ENCODE peak calls at places on chromosomes 6 and 20, in four cellular contexts. One of them, this sample, is unnamed.

GRCh38 chr6:129677634-129678325 is 32.2 kb downstream of the ARHGAP18 start:
- ATAC-seq in lower lobe of right lung: no peak
- ATAC-seq in activated CD4-positive, alpha-beta T cell treated with anti-CD3 and anti-CD28 coated beads for 36 hours: no peak
- ATAC-seq in pancreas: no peak
- ATAC-seq in this sample: no peak

GRCh38 chr6:45434401-45434741 is 56.6 kb upstream of the SUPT3H start:
- ATAC-seq in lower lobe of right lung: no peak
- ATAC-seq in activated CD4-positive, alpha-beta T cell treated with anti-CD3 and anti-CD28 coated beads for 36 hours: no peak
- ATAC-seq in pancreas: no peak
- ATAC-seq in this sample: no peak

GRCh38 chr20:57707849-57708693 is 1.7 kb downstream of the PMEPA1 start:
- ATAC-seq in lower lobe of right lung: no peak
- ATAC-seq in activated CD4-positive, alpha-beta T cell treated with anti-CD3 and anti-CD28 coated beads for 36 hours: no peak
- ATAC-seq in pancreas: no peak
- ATAC-seq in this sample: no peak

GRCh38 chr6:28633445-28634215 is 107.9 kb downstream of the GPX5 start:
- ATAC-seq in lower lobe of right lung: no peak
- ATAC-seq in activated CD4-positive, alpha-beta T cell treated with anti-CD3 and anti-CD28 coated beads for 36 hours: no peak
- ATAC-seq in pancreas: no peak
- ATAC-seq in this sample: no peak

GRCh38 chr20:34791289-34792020 is 34.0 kb downstream of the NCOA6 start:
- ATAC-seq in lower lobe of right lung: peak
- ATAC-seq in activated CD4-positive, alpha-beta T cell treated with anti-CD3 and anti-CD28 coated beads for 36 hours: no peak
- ATAC-seq in pancreas: peak
- ATAC-seq in this sample: no peak

GRCh38 chr20:33393609-33394008 is 7.7 kb downstream of the CDK5RAP1 start:
- ATAC-seq in lower lobe of right lung: no peak
- ATAC-seq in activated CD4-positive, alpha-beta T cell treated with anti-CD3 and anti-CD28 coated beads for 36 hours: no peak
- ATAC-seq in pancreas: no peak
- ATAC-seq in this sample: no peak

GRCh38 chr20:63453029-63453523 is 19.4 kb downstream of the KCNQ2 start:
- ATAC-seq in lower lobe of right lung: no peak
- ATAC-seq in activated CD4-positive, alpha-beta T cell treated with anti-CD3 and anti-CD28 coated beads for 36 hours: peak
- ATAC-seq in pancreas: no peak
- ATAC-seq in this sample: no peak

GRCh38 chr6:166851426-166851825 is 104.9 kb downstream of the RNASET2 start:
- ATAC-seq in lower lobe of right lung: no peak
- ATAC-seq in activated CD4-positive, alpha-beta T cell treated with anti-CD3 and anti-CD28 coated beads for 36 hours: no peak
- ATAC-seq in pancreas: no peak
- ATAC-seq in this sample: no peak

GRCh38 chr6:167441653-167442644 is 117.1 kb downstream of the TTLL2 start:
- ATAC-seq in lower lobe of right lung: peak
- ATAC-seq in activated CD4-positive, alpha-beta T cell treated with anti-CD3 and anti-CD28 coated beads for 36 hours: no peak
- ATAC-seq in pancreas: no peak
- ATAC-seq in this sample: no peak

GRCh38 chr6:13923527-13924145 is 1.1 kb upstream of the RNF182 start:
- ATAC-seq in lower lobe of right lung: no peak
- ATAC-seq in activated CD4-positive, alpha-beta T cell treated with anti-CD3 and anti-CD28 coated beads for 36 hours: peak
- ATAC-seq in pancreas: no peak
- ATAC-seq in this sample: no peak

GRCh38 chr6:84027340-84028183 is 6.0 kb upstream of the MRAP2 start:
- ATAC-seq in lower lobe of right lung: no peak
- ATAC-seq in activated CD4-positive, alpha-beta T cell treated with anti-CD3 and anti-CD28 coated beads for 36 hours: no peak
- ATAC-seq in pancreas: peak
- ATAC-seq in this sample: peak

GRCh38 chr6:42526616-42527015 is 37.2 kb upstream of the UBR2 start:
- ATAC-seq in lower lobe of right lung: no peak
- ATAC-seq in activated CD4-positive, alpha-beta T cell treated with anti-CD3 and anti-CD28 coated beads for 36 hours: no peak
- ATAC-seq in pancreas: no peak
- ATAC-seq in this sample: no peak

GRCh38 chr6:3628143-3628840 is 123.2 kb downstream of the PXDC1 start:
- ATAC-seq in lower lobe of right lung: no peak
- ATAC-seq in activated CD4-positive, alpha-beta T cell treated with anti-CD3 and anti-CD28 coated beads for 36 hours: no peak
- ATAC-seq in pancreas: peak
- ATAC-seq in this sample: no peak

GRCh38 chr6:117481926-117482239 is 591 bp upstream of the DCBLD1 start:
- ATAC-seq in lower lobe of right lung: no peak
- ATAC-seq in activated CD4-positive, alpha-beta T cell treated with anti-CD3 and anti-CD28 coated beads for 36 hours: peak
- ATAC-seq in pancreas: peak
- ATAC-seq in this sample: no peak

GRCh38 chr20:62551408-62552323 is 75.9 kb upstream of the GATA5 start:
- ATAC-seq in lower lobe of right lung: no peak
- ATAC-seq in activated CD4-positive, alpha-beta T cell treated with anti-CD3 and anti-CD28 coated beads for 36 hours: no peak
- ATAC-seq in pancreas: no peak
- ATAC-seq in this sample: no peak

GRCh38 chr6:149544646-149545257 is 1.1 kb downstream of the PPIL4 start:
- ATAC-seq in lower lobe of right lung: peak
- ATAC-seq in activated CD4-positive, alpha-beta T cell treated with anti-CD3 and anti-CD28 coated beads for 36 hours: peak
- ATAC-seq in pancreas: peak
- ATAC-seq in this sample: no peak

GRCh38 chr20:24648481-24648880 is 179.1 kb downstream of the SYNDIG1 start:
- ATAC-seq in lower lobe of right lung: no peak
- ATAC-seq in activated CD4-positive, alpha-beta T cell treated with anti-CD3 and anti-CD28 coated beads for 36 hours: no peak
- ATAC-seq in pancreas: no peak
- ATAC-seq in this sample: no peak

GRCh38 chr6:34071884-34072379 is 74.0 kb downstream of the GRM4 start:
- ATAC-seq in lower lobe of right lung: peak
- ATAC-seq in activated CD4-positive, alpha-beta T cell treated with anti-CD3 and anti-CD28 coated beads for 36 hours: no peak
- ATAC-seq in pancreas: no peak
- ATAC-seq in this sample: no peak

GRCh38 chr6:3220366-3220765 is 7.1 kb downstream of the TUBB2B start:
- ATAC-seq in lower lobe of right lung: no peak
- ATAC-seq in activated CD4-positive, alpha-beta T cell treated with anti-CD3 and anti-CD28 coated beads for 36 hours: no peak
- ATAC-seq in pancreas: no peak
- ATAC-seq in this sample: no peak

GRCh38 chr6:3334579-3334978 is 75.8 kb downstream of the PSMG4 start:
- ATAC-seq in lower lobe of right lung: peak
- ATAC-seq in activated CD4-positive, alpha-beta T cell treated with anti-CD3 and anti-CD28 coated beads for 36 hours: no peak
- ATAC-seq in pancreas: peak
- ATAC-seq in this sample: no peak

GRCh38 chr20:973785-974194 is 28.3 kb downstream of the RSPO4 start:
- ATAC-seq in lower lobe of right lung: peak
- ATAC-seq in activated CD4-positive, alpha-beta T cell treated with anti-CD3 and anti-CD28 coated beads for 36 hours: peak
- ATAC-seq in pancreas: peak
- ATAC-seq in this sample: peak

GRCh38 chr6:130138909-130139242 is 83.9 kb downstream of the SAMD3 start:
- ATAC-seq in lower lobe of right lung: no peak
- ATAC-seq in activated CD4-positive, alpha-beta T cell treated with anti-CD3 and anti-CD28 coated beads for 36 hours: peak
- ATAC-seq in pancreas: no peak
- ATAC-seq in this sample: no peak

GRCh38 chr6:141388666-141389065 is 744.1 kb upstream of the GJE1 start:
- ATAC-seq in lower lobe of right lung: no peak
- ATAC-seq in activated CD4-positive, alpha-beta T cell treated with anti-CD3 and anti-CD28 coated beads for 36 hours: no peak
- ATAC-seq in pancreas: no peak
- ATAC-seq in this sample: no peak

GRCh38 chr20:51022803-51023616 is at the start of gene KCNG1:
- ATAC-seq in lower lobe of right lung: peak
- ATAC-seq in activated CD4-positive, alpha-beta T cell treated with anti-CD3 and anti-CD28 coated beads for 36 hours: peak
- ATAC-seq in pancreas: peak
- ATAC-seq in this sample: peak

GRCh38 chr6:133583907-133584306 is 305.0 kb upstream of the TCF21 start:
- ATAC-seq in lower lobe of right lung: no peak
- ATAC-seq in activated CD4-positive, alpha-beta T cell treated with anti-CD3 and anti-CD28 coated beads for 36 hours: no peak
- ATAC-seq in pancreas: no peak
- ATAC-seq in this sample: no peak

GRCh38 chr20:40757087-40757486 is 68.1 kb upstream of the MAFB start:
- ATAC-seq in lower lobe of right lung: no peak
- ATAC-seq in activated CD4-positive, alpha-beta T cell treated with anti-CD3 and anti-CD28 coated beads for 36 hours: peak
- ATAC-seq in pancreas: no peak
- ATAC-seq in this sample: no peak

GRCh38 chr6:23688650-23689049 is 437.4 kb upstream of the NRSN1 start:
- ATAC-seq in lower lobe of right lung: no peak
- ATAC-seq in activated CD4-positive, alpha-beta T cell treated with anti-CD3 and anti-CD28 coated beads for 36 hours: no peak
- ATAC-seq in pancreas: no peak
- ATAC-seq in this sample: no peak

GRCh38 chr6:34806738-34807453 is 15.0 kb downstream of the BLTP3A start:
- ATAC-seq in lower lobe of right lung: no peak
- ATAC-seq in activated CD4-positive, alpha-beta T cell treated with anti-CD3 and anti-CD28 coated beads for 36 hours: no peak
- ATAC-seq in pancreas: no peak
- ATAC-seq in this sample: peak

GRCh38 chr20:12217382-12217781 is 299.7 kb downstream of the BTBD3 start:
- ATAC-seq in lower lobe of right lung: no peak
- ATAC-seq in activated CD4-positive, alpha-beta T cell treated with anti-CD3 and anti-CD28 coated beads for 36 hours: no peak
- ATAC-seq in pancreas: no peak
- ATAC-seq in this sample: no peak

GRCh38 chr20:62557425-62557824 is 81.6 kb upstream of the GATA5 start:
- ATAC-seq in lower lobe of right lung: no peak
- ATAC-seq in activated CD4-positive, alpha-beta T cell treated with anti-CD3 and anti-CD28 coated beads for 36 hours: no peak
- ATAC-seq in pancreas: peak
- ATAC-seq in this sample: no peak

GRCh38 chr6:110881929-110882629 is 7.5 kb downstream of the AMD1 start:
- ATAC-seq in lower lobe of right lung: no peak
- ATAC-seq in activated CD4-positive, alpha-beta T cell treated with anti-CD3 and anti-CD28 coated beads for 36 hours: no peak
- ATAC-seq in pancreas: no peak
- ATAC-seq in this sample: peak

GRCh38 chr6:21886601-21887091 is 293.1 kb downstream of the SOX4 start:
- ATAC-seq in lower lobe of right lung: no peak
- ATAC-seq in activated CD4-positive, alpha-beta T cell treated with anti-CD3 and anti-CD28 coated beads for 36 hours: no peak
- ATAC-seq in pancreas: no peak
- ATAC-seq in this sample: no peak

GRCh38 chr6:53530346-53530745 is 14.6 kb downstream of the GCLC start:
- ATAC-seq in lower lobe of right lung: no peak
- ATAC-seq in activated CD4-positive, alpha-beta T cell treated with anti-CD3 and anti-CD28 coated beads for 36 hours: no peak
- ATAC-seq in pancreas: peak
- ATAC-seq in this sample: no peak

GRCh38 chr6:128696651-128697391 is 176.4 kb upstream of the PTPRK start:
- ATAC-seq in lower lobe of right lung: no peak
- ATAC-seq in activated CD4-positive, alpha-beta T cell treated with anti-CD3 and anti-CD28 coated beads for 36 hours: no peak
- ATAC-seq in pancreas: no peak
- ATAC-seq in this sample: peak